ENCODE peak calls at places on chromosomes 4 and X, in nine cellular contexts. E, T, A, W, K, J, M, R and O are unnamed samples.

GRCh38 chr4:141849778-141850177 is 213.4 kb downstream of the IL15 start:
- DNase-seq in A (no peak), E (no peak), K (no peak), T (peak), R (no peak), J (no peak), W (peak), M (no peak), O (no peak)

GRCh38 chr4:40057540-40058091 is 966 bp downstream of the N4BP2 start:
- DNase-seq in T (peak), E (peak), J (peak), K (peak), A (peak), M (peak), W (peak), R (peak), O (peak)

GRCh38 chrX:106263817-106264216 is 95.7 kb downstream of the PWWP3B start:
- DNase-seq in E (peak), W (peak), R (no peak), M (no peak), A (no peak), T (peak), J (no peak), K (no peak), O (no peak)

GRCh38 chr4:54687887-54688841 is 30.4 kb downstream of the KIT start:
- DNase-seq in T (no peak), A (no peak), J (no peak), M (no peak), W (peak), E (no peak), R (no peak), K (no peak), O (no peak)

GRCh38 chr4:52868138-52868537 is 6.0 kb downstream of the RASL11B start:
- DNase-seq in A (no peak), W (no peak), T (no peak), R (no peak), E (no peak), M (peak), J (no peak), K (no peak), O (peak)

GRCh38 chrX:108264376-108264775 is 172.8 kb downstream of the ATG4A start:
- DNase-seq in A (no peak), M (no peak), R (no peak), K (no peak), E (no peak), T (peak), W (no peak), J (no peak), O (no peak)

GRCh38 chr4:137468836-137469235 is 63.5 kb downstream of the PCDH18 start:
- DNase-seq in E (no peak), T (no peak), A (no peak), R (no peak), K (no peak), J (no peak), W (no peak), M (no peak), O (no peak)

GRCh38 chr4:48138936-48139335 is 4.9 kb upstream of the TXK start:
- DNase-seq in M (no peak), E (no peak), K (no peak), T (no peak), J (no peak), A (peak), R (no peak), W (no peak), O (no peak)

GRCh38 chrX:50978920-50979660 is 68.6 kb downstream of the BMP15 start:
- DNase-seq in J (no peak), M (peak), W (no peak), A (no peak), E (no peak), R (no peak), K (no peak), T (no peak), O (no peak)

GRCh38 chr4:28621541-28621940 is 1760.9 kb downstream of the STIM2 start:
- DNase-seq in A (no peak), M (no peak), K (no peak), J (no peak), T (no peak), E (no peak), W (no peak), R (no peak), O (no peak)

GRCh38 chr4:71288875-71289274 is 49.9 kb upstream of the SLC4A4 start:
- DNase-seq in W (no peak), K (no peak), E (peak), R (no peak), M (no peak), T (no peak), J (no peak), A (no peak), O (no peak)

GRCh38 chrX:136954930-136955329 is 74.4 kb upstream of the RBMX start:
- DNase-seq in R (peak), E (peak), W (peak), A (no peak), K (no peak), T (peak), J (no peak), M (peak), O (no peak)

GRCh38 chrX:30504309-30504708 is 73.3 kb downstream of the TASL start:
- DNase-seq in R (no peak), T (peak), W (peak), M (peak), E (peak), J (no peak), A (no peak), K (no peak), O (no peak)

GRCh38 chr4:115090483-115091075 is 22.8 kb downstream of the NDST4 start:
- DNase-seq in M (peak), T (peak), K (no peak), E (peak), A (no peak), W (peak), R (no peak), J (no peak), O (no peak)

GRCh38 chrX:12701625-12702024 is 89.6 kb upstream of the PRPS2 start:
- DNase-seq in R (peak), K (no peak), T (peak), M (peak), E (peak), J (peak), W (peak), A (peak), O (peak)

GRCh38 chr4:135371137-135371536 is 1169.5 kb upstream of the PABPC4L start:
- DNase-seq in R (no peak), A (peak), J (peak), T (no peak), W (no peak), K (no peak), M (no peak), E (no peak), O (peak)

GRCh38 chrX:103376118-103376978 is at the start of gene BEX3:
- DNase-seq in W (peak), K (peak), T (peak), M (peak), E (peak), A (peak), J (peak), R (no peak), O (peak)

GRCh38 chrX:21305799-21306336 is 68.3 kb upstream of the CNKSR2 start:
- DNase-seq in W (no peak), M (no peak), A (no peak), J (no peak), T (no peak), K (no peak), R (no peak), E (no peak), O (no peak)

GRCh38 chr4:109947457-109947856 is 34.8 kb downstream of the EGF start:
- DNase-seq in J (no peak), W (peak), K (no peak), T (no peak), R (no peak), M (no peak), A (no peak), E (peak), O (no peak)

GRCh38 chrX:115897956-115898355 is 272.6 kb upstream of the AGTR2 start:
- DNase-seq in J (no peak), T (no peak), K (no peak), E (no peak), W (no peak), M (no peak), A (no peak), R (no peak), O (no peak)

GRCh38 chrX:96389314-96390048 is 295.2 kb upstream of the DIAPH2 start:
- DNase-seq in M (no peak), R (no peak), E (no peak), K (no peak), W (peak), J (no peak), T (no peak), A (no peak), O (no peak)

GRCh38 chr4:138297743-138298405 is 55.7 kb upstream of the SLC7A11 start:
- DNase-seq in K (no peak), T (peak), J (no peak), E (no peak), R (no peak), M (no peak), W (no peak), A (no peak), O (no peak)

GRCh38 chr4:15996773-15997172 is 33.8 kb upstream of the FGFBP2 start:
- DNase-seq in A (peak), M (no peak), J (no peak), R (no peak), E (no peak), K (no peak), T (no peak), W (no peak), O (no peak)

GRCh38 chr4:95599777-95600436 is 51.1 kb upstream of the UNC5C start:
- DNase-seq in W (no peak), K (no peak), M (no peak), T (peak), R (no peak), A (no peak), E (no peak), J (no peak), O (no peak)

GRCh38 chr4:70787496-70787895 is 52.2 kb downstream of the GRSF1 start:
- DNase-seq in E (no peak), A (no peak), R (no peak), K (no peak), T (no peak), J (no peak), M (no peak), W (no peak), O (no peak)

GRCh38 chr4:123667496-123667895 is 270.9 kb downstream of the SPRY1 start:
- DNase-seq in M (no peak), R (no peak), T (no peak), W (peak), A (no peak), J (no peak), K (no peak), E (peak), O (no peak)

GRCh38 chr4:38400946-38401345 is 263.1 kb upstream of the KLF3 start:
- DNase-seq in K (no peak), J (no peak), R (no peak), T (peak), M (no peak), A (no peak), W (no peak), E (peak), O (no peak)

GRCh38 chr4:184574861-184575260 is 74.4 kb downstream of the CASP3 start:
- DNase-seq in T (no peak), J (no peak), W (peak), K (no peak), E (no peak), M (no peak), A (peak), R (no peak), O (no peak)

GRCh38 chr4:22238742-22239141 is 277.1 kb downstream of the ADGRA3 start:
- DNase-seq in W (peak), A (no peak), J (no peak), R (no peak), T (no peak), K (no peak), M (peak), E (no peak), O (peak)

DNA sequence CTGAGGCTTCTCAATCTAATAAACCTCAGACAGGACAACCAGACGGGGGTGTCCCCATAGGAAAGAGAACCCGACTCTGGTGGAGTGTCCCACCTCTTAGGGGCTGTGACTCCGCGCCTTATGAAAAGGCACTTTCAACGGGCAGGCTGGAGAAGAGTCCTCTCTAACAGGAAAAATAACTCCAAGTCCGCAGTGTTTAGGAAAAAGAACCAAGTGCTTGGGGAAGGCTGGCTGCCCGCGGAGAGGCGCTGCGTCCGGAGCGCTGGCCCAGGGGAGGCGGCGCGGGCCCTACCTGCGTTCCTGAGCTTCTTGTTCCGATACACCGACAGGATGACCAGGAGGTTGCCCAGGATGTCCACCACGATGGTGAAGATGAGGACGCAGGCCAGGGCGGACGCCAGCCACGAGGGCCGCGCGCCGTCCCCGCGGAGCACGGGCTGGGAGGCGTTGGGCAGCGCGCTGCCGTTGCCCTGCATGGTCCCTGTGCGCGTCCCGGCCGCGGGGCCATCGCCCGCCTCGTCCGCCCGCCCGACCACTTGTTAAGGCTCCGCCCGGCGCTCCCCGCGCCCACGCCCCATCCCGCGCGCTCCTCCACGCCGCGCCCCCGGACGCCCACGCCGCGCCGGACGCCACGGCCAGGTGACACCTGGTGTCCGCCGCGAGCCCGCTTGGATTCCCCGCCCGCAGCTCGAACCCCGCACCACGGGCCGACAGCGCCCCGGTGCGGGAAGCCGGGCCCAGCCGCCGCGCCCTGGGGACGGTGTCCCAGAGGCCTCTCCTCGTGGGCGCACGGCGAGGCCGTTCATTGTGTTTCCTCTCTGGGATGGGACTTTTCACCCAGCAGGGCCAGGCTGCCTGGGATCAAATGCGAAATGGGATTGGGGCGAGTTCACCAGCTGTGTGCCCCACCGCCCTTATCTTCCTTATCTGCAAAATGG is at the start of gene MTNR1A:
- DNase-seq in E (no peak), R (no peak), A (no peak), W (peak), K (no peak), J (peak), T (no peak), M (peak), O (no peak)
- TF ChIP-seq CTCF in E (no peak), R (peak), A (no peak), W (no peak), K (no peak), J (peak), T (no peak), M (peak), O (no peak)

DNA sequence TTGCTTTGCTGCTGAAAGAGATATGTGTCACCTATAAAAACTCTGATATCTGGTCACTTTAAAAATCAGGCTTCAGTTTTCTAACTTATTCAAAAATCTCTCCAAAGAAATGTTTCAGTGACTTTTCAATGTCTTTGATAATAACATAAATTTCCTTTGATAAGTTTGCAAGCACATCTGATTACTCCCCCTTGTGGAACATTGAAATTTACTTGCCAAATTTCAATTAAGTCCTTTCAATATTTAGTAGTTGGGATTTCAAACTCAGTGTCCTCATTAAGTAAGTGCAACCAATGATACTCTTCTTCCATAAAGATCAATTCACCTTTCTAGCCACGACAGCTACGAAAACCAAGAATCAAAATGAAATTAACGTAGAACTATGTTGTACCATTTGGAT is 151.3 kb upstream of the FAM47C start:
- DNase-seq in K (no peak), A (no peak), R (no peak), J (no peak), W (peak), M (no peak), T (peak), E (peak), O (no peak)
- TF ChIP-seq CTCF in K (peak), A (no peak), R (peak), J (no peak), W (no peak), M (peak), T (no peak), E (peak), O (peak)

DNA sequence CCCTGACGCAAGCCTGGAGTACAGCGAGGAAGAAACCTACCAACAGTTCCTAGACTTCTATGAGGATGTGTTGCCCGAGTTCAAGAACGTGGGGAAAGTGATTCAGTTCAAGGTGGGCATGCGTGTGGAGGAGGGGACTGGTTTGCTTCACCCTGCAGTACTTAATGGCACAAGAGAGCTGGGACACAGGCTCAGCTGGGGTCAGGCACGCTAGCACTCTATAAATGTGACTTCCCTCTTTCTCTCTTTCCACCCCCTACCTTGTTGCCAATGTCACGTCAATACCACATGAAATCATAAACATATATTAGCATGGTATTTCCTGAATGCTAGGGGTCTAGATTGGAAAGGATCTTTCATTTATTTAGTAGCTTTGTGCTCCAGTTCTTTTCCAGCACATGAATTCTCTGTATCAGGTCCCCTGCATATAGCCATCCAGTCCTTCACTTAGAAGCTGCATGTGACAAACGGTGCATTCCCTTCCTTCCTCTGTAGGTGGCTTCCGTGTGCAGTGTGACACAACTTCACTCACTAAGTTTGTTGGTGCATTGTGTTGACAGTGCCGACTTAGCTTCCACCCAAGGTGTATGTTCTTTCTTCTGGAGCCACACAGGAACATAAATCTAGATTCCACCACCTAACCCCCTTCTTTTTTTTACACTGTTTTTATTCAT is 25.6 kb downstream of the ZRSR2 start:
- DNase-seq in T (no peak), R (no peak), W (peak), J (peak), K (no peak), M (peak), E (peak), A (peak), O (peak)
- TF ChIP-seq CTCF in T (peak), R (peak), W (peak), J (peak), K (peak), M (peak), E (peak), A (peak), O (peak)

DNA sequence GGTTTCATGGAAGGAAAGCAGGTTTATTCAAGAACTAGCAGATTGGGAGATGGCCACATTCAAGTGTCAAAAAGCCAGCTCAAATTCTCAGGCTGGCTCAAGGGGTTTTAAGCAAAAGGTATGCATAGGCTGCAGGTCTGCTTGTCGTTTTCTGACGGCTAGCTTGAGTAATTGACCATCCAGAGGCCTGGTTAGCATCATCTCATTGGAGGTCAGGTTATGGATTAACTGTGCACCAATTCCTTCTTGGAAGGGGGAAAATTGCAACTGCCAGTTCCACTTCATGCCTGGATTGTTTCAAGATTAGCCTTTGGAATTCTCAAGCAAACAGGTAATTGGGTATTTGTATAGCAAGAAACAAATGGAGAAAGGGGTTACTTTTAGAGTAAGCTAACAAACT is 62.1 kb downstream of the FUNDC1 start:
- DNase-seq in M (no peak), E (peak), W (no peak), J (no peak), A (no peak), K (no peak), R (no peak), T (no peak), O (no peak)
- TF ChIP-seq CTCF in M (no peak), E (no peak), W (no peak), J (no peak), A (no peak), K (no peak), R (no peak), T (no peak), O (no peak)

DNA sequence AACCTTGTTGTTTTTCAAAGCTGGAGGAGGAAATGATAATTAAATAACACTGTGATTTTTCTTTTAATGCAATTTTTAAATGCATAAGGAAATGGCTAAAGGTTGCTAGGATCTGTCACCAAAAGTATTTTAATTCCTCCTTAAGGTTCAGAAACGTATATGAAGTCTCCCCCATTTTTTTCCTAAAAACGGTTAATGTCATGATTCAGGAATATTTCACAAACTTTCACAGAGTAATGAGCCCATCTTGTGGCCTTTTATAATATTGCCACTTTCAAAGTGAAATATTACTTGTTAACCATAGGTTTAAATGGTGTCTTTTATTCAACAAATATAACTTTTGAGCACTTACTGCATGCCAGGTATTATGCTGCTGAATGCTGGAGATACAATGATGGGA is 99.5 kb upstream of the USP38 start:
- DNase-seq in T (peak), E (peak), W (peak), R (no peak), M (no peak), K (no peak), A (no peak), J (no peak), O (no peak)
- TF ChIP-seq CTCF in T (peak), E (peak), W (peak), R (peak), M (no peak), K (peak), A (no peak), J (no peak), O (peak)

GRCh38 chrX:155417769-155418168 is 35.9 kb downstream of the F8A2 start:
- DNase-seq in J (no peak), R (no peak), W (no peak), T (no peak), E (no peak), K (no peak), M (no peak), A (no peak), O (no peak)
- TF ChIP-seq CTCF in J (no peak), R (no peak), W (no peak), T (no peak), E (no peak), K (no peak), M (no peak), A (no peak), O (no peak)

GRCh38 chr4:76426272-76426671 is 5.3 kb upstream of the CCDC158 start:
- DNase-seq in J (no peak), E (peak), K (no peak), T (no peak), A (no peak), R (no peak), W (no peak), M (no peak), O (no peak)
- TF ChIP-seq CTCF in J (no peak), E (peak), K (no peak), T (no peak), A (no peak), R (peak), W (peak), M (no peak), O (peak)

GRCh38 chr4:178577933-178578332 is 1135.7 kb upstream of the AGA start:
- DNase-seq in J (no peak), E (peak), W (no peak), K (no peak), T (no peak), A (peak), M (peak), R (no peak), O (peak)
- TF ChIP-seq CTCF in J (no peak), E (peak), W (no peak), K (no peak), T (no peak), A (no peak), M (peak), R (peak), O (peak)